ENCODE peak calls at places on chromosomes 7 and 10, in ten cellular contexts. V, L, S, Z, O, A, N, P, W and R are unnamed samples.

GRCh38 chr10:86545097-86545496 is 23.5 kb upstream of the WAPL start:
- DNase-seq in P (no peak), L (no peak), O (no peak), N (no peak), W (no peak), V (no peak), A (no peak), Z (no peak), S (no peak), R (no peak)

GRCh38 chr7:22672892-22673637 is 53.9 kb upstream of the IL6 start:
- DNase-seq in A (no peak), S (peak), V (no peak), W (peak), O (no peak), P (peak), N (peak), L (no peak), Z (peak), R (no peak)

GRCh38 chr10:14707441-14707840 is 67.3 kb downstream of the FAM107B start:
- DNase-seq in V (no peak), O (no peak), S (no peak), L (no peak), Z (no peak), P (no peak), N (no peak), W (no peak), A (peak), R (no peak)

GRCh38 chr7:51316666-51317581 is at the start of gene COBL:
- DNase-seq in N (no peak), P (no peak), V (peak), A (peak), W (peak), S (no peak), O (peak), Z (no peak), L (no peak), R (no peak)

GRCh38 chr10:108000365-108000764 is 835.9 kb upstream of the SORCS1 start:
- DNase-seq in L (no peak), S (no peak), V (no peak), O (peak), P (no peak), Z (no peak), N (no peak), W (no peak), A (no peak), R (no peak)

GRCh38 chr10:8416192-8416701 is 361.8 kb downstream of the GATA3 start:
- DNase-seq in L (no peak), N (no peak), A (no peak), O (no peak), Z (no peak), W (no peak), P (no peak), V (peak), S (peak), R (peak)

GRCh38 chr7:7662527-7662926 is 22.0 kb downstream of the UMAD1 start:
- DNase-seq in N (no peak), A (peak), Z (no peak), S (no peak), V (peak), W (no peak), L (no peak), O (peak), P (no peak), R (no peak)

GRCh38 chr7:22783421-22783820 is 39.2 kb downstream of the TOMM7 start:
- DNase-seq in L (no peak), O (peak), S (no peak), V (no peak), W (no peak), N (no peak), Z (no peak), A (no peak), P (no peak), R (no peak)

GRCh38 chr7:151761256-151761655 is 115.7 kb downstream of the PRKAG2 start:
- DNase-seq in A (no peak), V (no peak), L (peak), W (no peak), N (no peak), P (peak), S (no peak), Z (no peak), O (no peak), R (no peak)

GRCh38 chr10:15737635-15738034 is 17.9 kb upstream of the ITGA8 start:
- DNase-seq in L (no peak), V (no peak), A (no peak), P (no peak), W (no peak), S (no peak), O (peak), Z (no peak), N (no peak), R (no peak)

GRCh38 chr10:69572159-69573055 is 815 bp downstream of the NEUROG3 start:
- DNase-seq in Z (no peak), N (no peak), P (peak), V (peak), W (no peak), O (peak), A (peak), S (no peak), L (peak), R (no peak)

GRCh38 chr7:66859339-66859738 is 61.7 kb upstream of the TMEM248 start:
- DNase-seq in V (no peak), W (no peak), O (no peak), N (no peak), Z (no peak), A (no peak), L (no peak), P (no peak), S (peak), R (no peak)
- H2AFZ ChIP-seq in V (no peak), W (no peak), O (no peak), N (no peak), Z (no peak), A (no peak), L (no peak), P (no peak), S (peak), R (no peak)

DNA sequence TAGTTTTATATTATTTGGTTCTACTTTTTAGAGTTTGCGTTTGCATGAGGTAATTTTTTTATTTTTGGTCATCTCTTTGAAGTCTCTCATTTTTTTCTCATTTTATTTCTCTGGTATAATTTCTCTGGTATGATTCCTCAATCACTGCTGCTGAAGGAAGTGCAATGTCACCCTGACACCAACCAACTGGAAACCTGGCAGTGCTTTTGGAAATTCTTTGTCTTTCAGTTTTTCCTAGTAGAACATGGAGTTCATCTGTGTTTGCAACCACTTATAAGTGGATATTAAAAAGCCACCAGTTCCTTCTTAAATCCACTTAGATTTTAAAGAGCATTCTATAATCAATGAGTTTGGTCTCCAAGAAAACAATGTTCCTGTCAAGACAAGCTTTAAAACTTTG is 291.8 kb downstream of the PRKG1 start:
- DNase-seq in V (no peak), O (no peak), A (no peak), Z (no peak), L (no peak), W (no peak), N (no peak), S (no peak), P (no peak), R (no peak)
- H3K27ac ChIP-seq in V (no peak), O (no peak), A (no peak), Z (no peak), L (no peak), W (no peak), N (no peak), S (no peak), P (no peak), R (no peak)

DNA sequence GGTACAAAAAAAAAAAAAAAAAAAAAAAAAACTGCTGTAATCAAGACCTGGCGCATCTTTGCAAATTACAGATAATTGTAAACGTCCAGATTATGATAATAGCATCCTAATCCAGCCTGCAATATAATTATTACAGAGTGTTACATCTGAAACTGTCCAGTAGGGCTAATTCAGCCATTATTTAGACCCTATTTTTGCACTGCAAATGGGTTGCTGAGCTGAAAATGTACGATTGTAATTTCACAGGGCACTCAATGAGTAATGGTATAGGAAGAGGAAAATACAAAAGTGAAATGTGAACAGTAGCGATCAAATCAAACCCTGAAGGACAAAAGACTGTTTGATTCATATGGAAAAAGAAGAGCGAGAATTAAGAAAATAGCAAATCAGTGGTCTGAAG is 8.8 kb downstream of the DLX6 start:
- DNase-seq in V (no peak), N (no peak), A (no peak), S (no peak), O (no peak), L (no peak), P (no peak), Z (no peak), W (no peak), R (no peak)
- TF ChIP-seq EZH2 in V (peak), N (no peak), A (peak), S (no peak), O (no peak), L (no peak), P (no peak), Z (no peak), W (no peak), R (no peak)

GRCh38 chr10:22321831-22322662 is 1.1 kb downstream of the BMI1 start:
- DNase-seq in O (peak), W (peak), A (peak), S (no peak), V (no peak), N (no peak), P (no peak), L (peak), Z (no peak), R (peak)
- H2AFZ ChIP-seq in O (peak), W (peak), A (no peak), S (no peak), V (no peak), N (no peak), P (peak), L (peak), Z (peak), R (peak)

GRCh38 chr7:98800996-98801395 is 68.8 kb downstream of the TMEM130 start:
- DNase-seq in Z (no peak), W (no peak), V (no peak), P (no peak), N (no peak), L (no peak), A (no peak), S (no peak), O (no peak), R (no peak)
- H3K27ac ChIP-seq in Z (no peak), W (no peak), V (no peak), P (no peak), N (no peak), L (no peak), A (no peak), S (no peak), O (no peak), R (no peak)

DNA sequence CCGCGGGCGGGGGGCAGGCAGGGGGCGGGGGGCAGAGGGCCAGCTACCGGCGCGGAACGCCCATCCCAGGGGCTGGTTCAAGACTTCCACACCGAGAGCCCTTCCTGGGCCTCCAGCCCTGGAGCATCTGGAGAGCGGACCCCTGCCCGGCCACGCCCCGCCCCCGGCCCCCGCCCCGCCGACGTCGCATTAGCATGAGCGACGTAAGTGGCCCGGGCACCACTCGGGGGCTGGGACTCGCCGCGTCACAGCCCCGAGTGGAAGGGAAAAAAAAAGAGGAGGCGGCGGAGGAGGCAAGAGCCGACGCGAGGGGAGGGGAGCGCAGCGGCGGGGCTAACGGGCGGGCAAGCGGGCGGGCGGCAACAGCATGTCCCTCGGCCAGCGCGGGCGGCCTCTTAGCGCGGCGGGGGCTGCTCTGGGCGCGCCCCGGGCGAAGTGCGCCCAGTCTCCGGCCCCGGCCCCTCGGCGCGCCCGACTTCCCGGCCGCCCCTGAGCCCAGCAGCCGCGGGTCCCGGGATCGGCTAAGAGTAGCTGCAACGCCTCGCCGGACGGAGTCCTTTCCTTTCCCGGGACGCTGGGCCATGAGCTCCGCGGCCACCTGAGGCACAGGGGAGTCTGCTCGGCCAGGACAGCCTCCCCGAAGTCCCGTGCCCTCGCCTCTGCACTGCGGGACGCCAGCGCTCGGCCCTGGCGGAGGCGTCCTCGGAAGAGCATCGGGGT is at the start of gene SLC18A3:
- DNase-seq in O (no peak), V (no peak), Z (no peak), L (no peak), A (peak), S (no peak), P (no peak), N (no peak), W (no peak), R (no peak)
- TF ChIP-seq EZH2 in O (peak), V (peak), Z (no peak), L (no peak), A (no peak), S (no peak), P (no peak), N (no peak), W (peak), R (no peak)

GRCh38 chr10:22478555-22479334 is 133.4 kb downstream of the SPAG6 start:
- DNase-seq in Z (no peak), O (no peak), V (no peak), L (no peak), A (no peak), S (no peak), N (no peak), W (no peak), P (no peak), R (no peak)
- H2AFZ ChIP-seq in Z (no peak), O (peak), V (no peak), L (no peak), A (no peak), S (no peak), N (no peak), W (no peak), P (no peak), R (no peak)